ENCODE peak calls at places on chromosome X, in five cellular contexts. Z, D, X, M and W are unnamed samples.
A peak's percentile ranks its signal among the peaks of the same experiment; 100 is the strongest.

GRCh38 chrX:1534321-1535168 is 2.4 kb downstream of the P2RY8 start:
- DNase-seq in D (no peak), X (no peak), Z (no peak), M (no peak), W (no peak)

GRCh38 chrX:44155126-44155525 is 181.9 kb upstream of the NDP start:
- DNase-seq in D (no peak), M (no peak), X (no peak), Z (no peak), W (no peak)

GRCh38 chrX:136055651-136056221 is 70.5 kb downstream of the SLC9A6 start:
- DNase-seq in D (no peak), M (no peak), X (no peak), Z (peak; percentile 85), W (no peak)

GRCh38 chrX:65744965-65745364 is 77.5 kb downstream of the MSN start:
- DNase-seq in X (no peak), M (no peak), D (no peak), Z (peak; percentile 44), W (no peak)

GRCh38 chrX:107706309-107706708 is 69.3 kb downstream of the TSC22D3 start:
- DNase-seq in Z (no peak), D (no peak), X (no peak), M (no peak), W (no peak)

GRCh38 chrX:10109695-10110094 is 47.1 kb upstream of the CLCN4 start:
- DNase-seq in X (no peak), M (peak; percentile 61), D (no peak), Z (no peak), W (no peak)

GRCh38 chrX:8981742-8982141 is 52.2 kb downstream of the FAM9B start:
- DNase-seq in X (no peak), M (no peak), Z (no peak), D (no peak), W (peak; percentile 36)

GRCh38 chrX:119721487-119721886 is 28.5 kb upstream of the SEPTIN6 start:
- DNase-seq in D (no peak), M (no peak), X (no peak), Z (no peak), W (no peak)

GRCh38 chrX:87583679-87584078 is 66.1 kb downstream of the KLHL4 start:
- DNase-seq in M (no peak), X (peak; percentile 25), Z (peak; percentile 61), D (no peak), W (no peak)

GRCh38 chrX:70087857-70088256 is 25.6 kb downstream of the OTUD6A start:
- DNase-seq in X (no peak), D (no peak), Z (peak; percentile 68), M (no peak), W (no peak)

GRCh38 chrX:153803211-153804099 is 9.0 kb downstream of the SSR4 start:
- DNase-seq in D (no peak), X (no peak), M (no peak), Z (no peak), W (no peak)

GRCh38 chrX:13223868-13224555 is 95.8 kb downstream of the ATXN3L start:
- DNase-seq in Z (peak; percentile 94), M (peak; percentile 15), X (no peak), D (no peak), W (no peak)

GRCh38 chrX:72305286-72306084 is at the start of gene CITED1:
- DNase-seq in X (no peak), M (no peak), Z (peak; percentile 6), D (peak; percentile 53), W (no peak)

GRCh38 chrX:71095971-71096701 is 485 bp downstream of the FOXO4 start:
- DNase-seq in X (no peak), Z (no peak), M (no peak), D (no peak), W (peak; percentile 59)

GRCh38 chrX:152912121-152912520 is 14.3 kb downstream of the ZNF185 start:
- DNase-seq in X (no peak), M (no peak), Z (peak; percentile 11), D (no peak), W (no peak)

GRCh38 chrX:71216446-71216845 is 6.6 kb upstream of the GJB1 start:
- DNase-seq in X (no peak), D (no peak), Z (no peak), M (no peak), W (no peak)

GRCh38 chrX:129600981-129601424 is 53.8 kb downstream of the APLN start:
- DNase-seq in X (peak; percentile 26), D (no peak), M (no peak), Z (peak; percentile 49), W (no peak)

GRCh38 chrX:108081110-108081509 is 10.2 kb downstream of the PSMD10 start:
- DNase-seq in X (no peak), Z (no peak), M (no peak), D (no peak), W (no peak)

GRCh38 chrX:19616959-19617358 is 101.7 kb upstream of the MAP3K15 start:
- DNase-seq in D (no peak), Z (peak; percentile 23), M (no peak), X (no peak), W (no peak)

GRCh38 chrX:8235026-8235425 is 64.0 kb upstream of the VCX2 start:
- DNase-seq in D (no peak), M (no peak), X (no peak), Z (no peak), W (no peak)

GRCh38 chrX:123481908-123482873 is 250.7 kb downstream of the THOC2 start:
- DNase-seq in X (no peak), M (no peak), Z (no peak), D (no peak), W (no peak)

GRCh38 chrX:51435101-51435500 is 61.3 kb downstream of the NUDT11 start:
- DNase-seq in Z (no peak), M (no peak), X (no peak), D (no peak), W (no peak)

GRCh38 chrX:115939636-115940160 is 230.8 kb upstream of the AGTR2 start:
- DNase-seq in M (no peak), Z (no peak), X (no peak), D (no peak), W (no peak)

GRCh38 chrX:16839852-16840460 is 30.2 kb downstream of the RBBP7 start:
- DNase-seq in X (no peak), M (peak; percentile 24), D (no peak), Z (no peak), W (no peak)

GRCh38 chrX:71100581-71101505 is 5.2 kb downstream of the FOXO4 start:
- DNase-seq in M (no peak), D (no peak), X (no peak), Z (no peak), W (no peak)

GRCh38 chrX:42515939-42516338 is 262.0 kb downstream of the PPP1R2C start:
- DNase-seq in M (no peak), X (no peak), D (no peak), Z (no peak), W (no peak)

GRCh38 chrX:112668476-112669404 is 11.0 kb downstream of the LHFPL1 start:
- DNase-seq in X (no peak), Z (no peak), M (no peak), D (no peak), W (no peak)

GRCh38 chrX:68307767-68308166 is 125.5 kb downstream of the OPHN1 start:
- DNase-seq in D (no peak), X (no peak), Z (no peak), M (no peak), W (no peak)